ENCODE peak calls at places on chromosomes 2 and 18, in nine cellular contexts. N, K, T, A, B, G, O, Y and S are unnamed samples.

GRCh38 chr2:30250421-30250820 is 19.1 kb downstream of the LBH start:
- DNase-seq in Y (no peak), T (no peak), A (no peak), B (no peak), N (no peak), G (no peak), K (no peak), O (no peak), S (no peak)

GRCh38 chr2:1754461-1755170 is 10.3 kb upstream of the PXDN start:
- DNase-seq in K (no peak), G (no peak), A (no peak), N (no peak), Y (no peak), B (no peak), O (no peak), T (no peak), S (no peak)

GRCh38 chr2:134315471-134315870 is 61.6 kb downstream of the MGAT5 start:
- DNase-seq in T (no peak), N (no peak), O (no peak), G (no peak), Y (no peak), K (no peak), B (no peak), A (no peak), S (no peak)

GRCh38 chr18:74520096-74520833 is 14.0 kb upstream of the CNDP1 start:
- DNase-seq in G (no peak), K (no peak), A (no peak), O (no peak), N (no peak), B (no peak), T (no peak), Y (no peak), S (no peak)

GRCh38 chr2:52955079-52955478 is 812.5 kb upstream of the CHAC2 start:
- DNase-seq in T (no peak), N (no peak), O (no peak), B (no peak), K (no peak), Y (no peak), G (no peak), A (no peak), S (no peak)

GRCh38 chr2:193584001-193584400 is 1389.3 kb upstream of the TMEFF2 start:
- DNase-seq in Y (peak), B (no peak), G (no peak), T (no peak), O (peak), K (no peak), N (no peak), A (peak), S (no peak)

GRCh38 chr2:135607561-135607960 is 76.3 kb downstream of the R3HDM1 start:
- DNase-seq in Y (no peak), A (no peak), B (no peak), N (no peak), G (no peak), T (no peak), K (peak), O (no peak), S (no peak)

GRCh38 chr2:26457695-26458364 is 20.1 kb downstream of the OTOF start:
- DNase-seq in A (no peak), K (no peak), N (no peak), T (no peak), B (no peak), G (no peak), Y (no peak), O (no peak), S (no peak)

GRCh38 chr2:74260495-74260894 is 62.1 kb downstream of the MTHFD2 start:
- DNase-seq in T (no peak), G (no peak), B (no peak), Y (no peak), O (no peak), A (no peak), K (no peak), N (no peak), S (no peak)

GRCh38 chr2:28610583-28611201 is 114.8 kb downstream of the PLB1 start:
- DNase-seq in Y (no peak), B (no peak), N (no peak), T (no peak), A (no peak), O (peak), G (no peak), K (peak), S (no peak)

GRCh38 chr2:158025263-158025996 is 76.2 kb upstream of the UPP2 start:
- DNase-seq in B (no peak), Y (no peak), K (peak), T (no peak), O (no peak), G (no peak), N (no peak), A (no peak), S (no peak)

GRCh38 chr2:64222351-64222750 is 78.1 kb upstream of the PELI1 start:
- DNase-seq in B (no peak), G (no peak), O (no peak), Y (no peak), N (no peak), K (peak), A (no peak), T (no peak), S (no peak)

GRCh38 chr18:66682855-66683322 is 79.0 kb upstream of the CDH19 start:
- DNase-seq in A (peak), B (no peak), N (peak), K (no peak), T (no peak), G (no peak), Y (peak), O (no peak), S (no peak)

GRCh38 chr2:3807853-3808252 is 104.5 kb downstream of the DCDC2C start:
- DNase-seq in N (no peak), G (no peak), O (no peak), Y (no peak), K (peak), T (no peak), A (no peak), B (no peak), S (no peak)

GRCh38 chr2:160918909-160919503 is 241.2 kb upstream of the TANK start:
- DNase-seq in A (peak), N (peak), Y (peak), B (peak), O (peak), K (peak), G (no peak), T (no peak), S (no peak)

GRCh38 chr2:241804326-241805276 is 4.4 kb upstream of the NEU4 start:
- DNase-seq in O (peak), G (no peak), A (no peak), B (peak), K (peak), T (no peak), Y (no peak), N (no peak), S (no peak)

GRCh38 chr2:158973511-158973956 is 5.1 kb downstream of the TANC1 start:
- DNase-seq in N (peak), Y (no peak), A (peak), T (no peak), B (no peak), O (no peak), K (no peak), G (no peak), S (no peak)

GRCh38 chr18:45954070-45954712 is 12.9 kb downstream of the EPG5 start:
- DNase-seq in K (peak), G (no peak), O (no peak), T (no peak), B (no peak), A (no peak), Y (no peak), N (no peak), S (no peak)

GRCh38 chr2:240240017-240240416 is 99.6 kb upstream of the OTOS start:
- DNase-seq in G (no peak), K (no peak), Y (no peak), B (no peak), T (no peak), N (no peak), O (no peak), A (no peak), S (no peak)

GRCh38 chr2:86263956-86264355 is 64.7 kb downstream of the MRPL35 start:
- DNase-seq in K (no peak), O (no peak), Y (no peak), G (no peak), A (no peak), T (no peak), N (no peak), B (no peak), S (no peak)

GRCh38 chr2:9010866-9011265 is 7.4 kb upstream of the MBOAT2 start:
- DNase-seq in T (no peak), O (no peak), B (no peak), A (no peak), N (peak), K (peak), G (no peak), Y (no peak), S (no peak)

GRCh38 chr2:113053666-113054435 is 1.2 kb upstream of the IL36B start:
- DNase-seq in K (no peak), N (no peak), G (no peak), O (no peak), Y (no peak), B (no peak), A (no peak), T (no peak), S (no peak)

GRCh38 chr2:48694143-48694542 is 61.4 kb downstream of the LHCGR start:
- DNase-seq in G (no peak), A (no peak), Y (no peak), N (no peak), T (no peak), K (peak), B (no peak), O (no peak), S (no peak)

GRCh38 chr2:14712091-14712490 is 79.6 kb downstream of the LRATD1 start:
- DNase-seq in K (peak), A (no peak), O (no peak), B (no peak), Y (no peak), N (no peak), G (no peak), T (no peak), S (no peak)

GRCh38 chr2:240576036-240576435 is 7.8 kb downstream of the RNPEPL1 start:
- DNase-seq in B (no peak), K (no peak), A (no peak), T (no peak), N (no peak), G (no peak), O (no peak), Y (no peak), S (no peak)

GRCh38 chr2:224379210-224379609 is 22.7 kb downstream of the FAM124B start:
- DNase-seq in G (no peak), N (no peak), O (no peak), Y (no peak), T (no peak), A (no peak), B (no peak), K (no peak), S (no peak)

GRCh38 chr18:59605633-59606192 is 91.5 kb downstream of the CCBE1 start:
- DNase-seq in O (no peak), T (no peak), G (no peak), N (no peak), K (no peak), Y (no peak), B (no peak), A (no peak), S (no peak)

GRCh38 chr2:27261926-27262298 is 935 bp downstream of the SLC30A3 start:
- DNase-seq in A (no peak), G (no peak), K (no peak), T (no peak), N (no peak), B (no peak), O (no peak), Y (no peak), S (no peak)

GRCh38 chr18:8994603-8995002 is 107.9 kb upstream of the NDUFV2 start:
- DNase-seq in A (no peak), Y (no peak), G (no peak), N (no peak), O (peak), T (no peak), K (no peak), B (no peak), S (no peak)

GRCh38 chr2:205685314-205686230 is 3.3 kb downstream of the NRP2 start:
- DNase-seq in T (no peak), O (no peak), Y (peak), N (peak), A (peak), G (no peak), B (no peak), K (peak), S (no peak)

GRCh38 chr2:85756822-85757435 is 3.1 kb downstream of the ATOH8 start:
- DNase-seq in N (no peak), O (no peak), A (peak), G (no peak), T (no peak), Y (no peak), K (no peak), B (no peak), S (no peak)

GRCh38 chr2:207286106-207286505 is 120.4 kb upstream of the KLF7 start:
- DNase-seq in Y (no peak), B (no peak), T (no peak), O (no peak), N (no peak), K (no peak), A (no peak), G (no peak), S (no peak)

GRCh38 chr18:60417946-60418345 is 45.4 kb upstream of the MC4R start:
- DNase-seq in G (no peak), N (no peak), K (peak), Y (no peak), T (no peak), A (no peak), B (no peak), O (no peak), S (no peak)

GRCh38 chr18:26536664-26537063 is 11.7 kb downstream of the KCTD1 start:
- DNase-seq in N (no peak), G (no peak), A (no peak), O (no peak), B (no peak), K (no peak), T (no peak), Y (no peak), S (no peak)

GRCh38 chr2:235538989-235539388 is 45.1 kb downstream of the AGAP1 start:
- DNase-seq in K (no peak), A (no peak), B (no peak), G (no peak), N (no peak), T (no peak), Y (no peak), O (no peak), S (no peak)

GRCh38 chr2:221103930-221104329 is 468.2 kb downstream of the EPHA4 start:
- DNase-seq in O (no peak), B (no peak), Y (no peak), N (no peak), G (no peak), K (peak), T (no peak), A (no peak), S (no peak)

GRCh38 chr2:15588329-15588919 is 3.2 kb upstream of the DDX1 start:
- DNase-seq in A (peak), T (peak), N (peak), Y (peak), B (peak), K (peak), O (peak), G (no peak), S (no peak)

GRCh38 chr2:201923991-201924390 is 109.7 kb upstream of the FZD7 start:
- DNase-seq in Y (peak), O (no peak), A (no peak), G (no peak), B (no peak), N (no peak), K (no peak), T (no peak), S (no peak)